ENCODE peak calls at places on chromosomes 13 and 19, in four cellular contexts. A, J, U and F are unnamed samples.

GRCh38 chr13:49400755-49401659 is 42.9 kb downstream of the CAB39L start:
- DNase-seq in A (no peak), J (no peak), U (peak), F (no peak)

GRCh38 chr19:51889934-51890333 is 2.2 kb upstream of the ZNF577 start:
- DNase-seq in A (no peak), J (no peak), U (no peak), F (no peak)

GRCh38 chr19:43518051-43518450 is 8.9 kb downstream of the ETHE1 start:
- DNase-seq in A (no peak), J (no peak), U (no peak), F (no peak)

GRCh38 chr13:50730496-50731171 is 112.9 kb downstream of the DLEU7 start:
- DNase-seq in A (no peak), J (no peak), U (no peak), F (no peak)

GRCh38 chr13:113744197-113745000 is 14.6 kb upstream of the TMEM255B start:
- DNase-seq in A (no peak), J (no peak), U (no peak), F (no peak)

GRCh38 chr13:35987572-35988513 is 143.3 kb downstream of the DCLK1 start:
- DNase-seq in A (no peak), J (no peak), U (no peak), F (no peak)

GRCh38 chr19:33359581-33359980 is 13.9 kb upstream of the CEBPG start:
- DNase-seq in A (no peak), J (no peak), U (no peak), F (no peak)

GRCh38 chr13:113803409-113804016 is 44.5 kb downstream of the TMEM255B start:
- DNase-seq in A (no peak), J (no peak), U (no peak), F (no peak)

GRCh38 chr19:3868770-3869456 is at the start of gene ZFR2:
- DNase-seq in A (peak), J (no peak), U (no peak), F (peak)

GRCh38 chr13:101575591-101575990 is 123.1 kb downstream of the ITGBL1 start:
- DNase-seq in A (no peak), J (no peak), U (no peak), F (no peak)

GRCh38 chr13:74825170-74825948 is 656.6 kb downstream of the TBC1D4 start:
- DNase-seq in A (no peak), J (no peak), U (no peak), F (no peak)

GRCh38 chr13:110615005-110615321 is 382 bp upstream of the NAXD start:
- DNase-seq in A (no peak), J (no peak), U (no peak), F (no peak)

GRCh38 chr13:83780201-83780600 is 102.1 kb downstream of the SLITRK1 start:
- DNase-seq in A (peak), J (no peak), U (no peak), F (no peak)

GRCh38 chr13:87280139-87280538 is 391.0 kb upstream of the SLITRK5 start:
- DNase-seq in A (no peak), J (no peak), U (no peak), F (no peak)

GRCh38 chr13:49113526-49114286 is 106.4 kb upstream of the MLNR start:
- DNase-seq in A (no peak), J (no peak), U (no peak), F (no peak)

GRCh38 chr19:35248310-35249145 is at the start of gene LSR:
- DNase-seq in A (peak), J (no peak), U (no peak), F (peak)

GRCh38 chr19:38429055-38429810 is 3.2 kb upstream of the RASGRP4 start:
- DNase-seq in A (no peak), J (no peak), U (no peak), F (no peak)

GRCh38 chr19:42242071-42242511 is 311 bp downstream of the GSK3A start:
- DNase-seq in A (no peak), J (no peak), U (no peak), F (no peak)

GRCh38 chr13:48400820-48401219 is 12.1 kb downstream of the LPAR6 start:
- DNase-seq in A (no peak), J (no peak), U (no peak), F (no peak)

GRCh38 chr19:33447336-33448158 is 74.0 kb downstream of the CEBPG start:
- DNase-seq in A (no peak), J (no peak), U (no peak), F (no peak)

GRCh38 chr19:19113040-19113541 is 25.2 kb downstream of the TMEM161A start:
- DNase-seq in A (no peak), J (no peak), U (no peak), F (no peak)

GRCh38 chr19:5719961-5720790 is at the start of the genes CATSPERD and LONP1:
- DNase-seq in A (peak), J (peak), U (peak), F (peak)

GRCh38 chr19:3343619-3344502 is 22.5 kb upstream of the NFIC start:
- DNase-seq in A (peak), J (peak), U (peak), F (no peak)

GRCh38 chr13:112532837-112533745 is 54.9 kb downstream of the TUBGCP3 start:
- DNase-seq in A (no peak), J (no peak), U (no peak), F (no peak)

GRCh38 chr13:37306778-37307544 is 201.5 kb upstream of the CSNK1A1L start:
- DNase-seq in A (no peak), J (no peak), U (no peak), F (no peak)

GRCh38 chr13:95296326-95296939 is 4.8 kb downstream of the ABCC4 start:
- DNase-seq in A (peak), J (no peak), U (no peak), F (no peak)

GRCh38 chr13:95301135-95301946 is at the start of gene ABCC4:
- DNase-seq in A (peak), J (no peak), U (peak), F (peak)

GRCh38 chr13:95298971-95299627 is 2.2 kb downstream of the ABCC4 start:
- DNase-seq in A (peak), J (no peak), U (no peak), F (no peak)

GRCh38 chr13:95300625-95301134 is 571 bp downstream of the ABCC4 start:
- DNase-seq in A (peak), J (no peak), U (peak), F (peak)

GRCh38 chr13:95298169-95298940 is 2.9 kb downstream of the ABCC4 start:
- DNase-seq in A (no peak), J (no peak), U (no peak), F (no peak)
- TF ChIP-seq CTCF in A (no peak), J (no peak), U (no peak), F (no peak)

GRCh38 chr19:47280183-47280797 is 5.6 kb downstream of the INAFM1 start:
- DNase-seq in A (no peak), J (no peak), U (peak), F (peak)
- TF ChIP-seq CTCF in A (no peak), J (no peak), U (no peak), F (peak)

GRCh38 chr19:11321206-11322126 is 18.0 kb downstream of the RAB3D start:
- DNase-seq in A (no peak), J (no peak), U (no peak), F (no peak)
- TF ChIP-seq CTCF in A (no peak), J (no peak), U (no peak), F (no peak)

GRCh38 chr19:44694184-44694579 is 4.8 kb upstream of the CEACAM16 start:
- DNase-seq in A (no peak), J (no peak), U (no peak), F (no peak)
- TF ChIP-seq CTCF in A (peak), J (no peak), U (no peak), F (peak)